ENCODE peak calls at places on chromosomes 11 and 22, in eight cellular contexts. Q, A, H, K, C, S, M and U are unnamed samples. For H4K20me1, the result is how much of the 10 kb centered on the place peaks cover.

GRCh38 chr11:79809487-79809886 is 368.7 kb upstream of the TENM4 start:
- DNase-seq in K (peak), S (no peak), C (no peak), M (no peak), Q (no peak), A (no peak), H (no peak), U (no peak)

GRCh38 chr11:120337133-120337895 is 1.1 kb downstream of the ARHGEF12 start:
- DNase-seq in S (peak), A (peak), K (peak), H (peak), C (peak), M (peak), Q (peak), U (no peak)

GRCh38 chr11:28984216-28984615 is 876.0 kb downstream of the METTL15 start:
- DNase-seq in Q (no peak), S (no peak), M (no peak), C (no peak), K (no peak), H (no peak), A (no peak), U (no peak)

GRCh38 chr22:45843030-45843429 is 133.9 kb downstream of the WNT7B start:
- DNase-seq in S (no peak), H (no peak), K (no peak), C (no peak), M (no peak), Q (no peak), A (no peak), U (no peak)

GRCh38 chr11:64321026-64321425 is 3.1 kb downstream of the PRDX5 start:
- DNase-seq in C (no peak), S (no peak), H (no peak), Q (no peak), K (no peak), A (no peak), M (no peak), U (no peak)

GRCh38 chr11:67409261-67409666 is 5.4 kb downstream of the TBC1D10C start:
- DNase-seq in C (no peak), M (no peak), Q (no peak), K (no peak), S (peak), A (no peak), H (peak), U (no peak)

GRCh38 chr11:131912127-131912526 is 541.7 kb downstream of the NTM start:
- DNase-seq in Q (no peak), C (no peak), A (no peak), M (no peak), K (no peak), S (no peak), H (no peak), U (no peak)

GRCh38 chr11:118223576-118223975 is 1.2 kb downstream of the JAML start:
- DNase-seq in Q (no peak), S (no peak), A (no peak), M (no peak), H (no peak), K (no peak), C (no peak), U (no peak)

GRCh38 chr11:63769719-63770443 is 1.3 kb upstream of the ZFTA start:
- DNase-seq in H (no peak), A (no peak), Q (peak), M (peak), C (no peak), K (peak), S (no peak), U (no peak)

GRCh38 chr22:20487715-20488114 is 7.9 kb downstream of the KLHL22 start:
- DNase-seq in C (no peak), S (no peak), A (no peak), K (no peak), M (no peak), H (no peak), Q (no peak), U (no peak)

GRCh38 chr11:64723117-64723906 is at the start of gene NRXN2:
- DNase-seq in M (peak), K (peak), S (peak), H (peak), Q (peak), A (peak), C (peak), U (peak)

GRCh38 chr22:21797444-21798221 is 62.0 kb upstream of the YPEL1 start:
- DNase-seq in H (no peak), Q (no peak), S (no peak), A (no peak), M (no peak), K (no peak), C (no peak), U (no peak)

GRCh38 chr11:119336744-119337469 is 2.6 kb downstream of the RNF26 start:
- DNase-seq in K (no peak), Q (no peak), A (no peak), C (no peak), M (no peak), H (no peak), S (no peak), U (no peak)

GRCh38 chr11:46112961-46113617 is 8.2 kb downstream of the PHF21A start:
- DNase-seq in K (peak), C (peak), S (peak), A (peak), Q (peak), M (peak), H (peak), U (peak)

GRCh38 chr11:27830206-27830605 is 130.0 kb upstream of the BDNF start:
- DNase-seq in H (no peak), Q (no peak), S (no peak), C (no peak), K (no peak), M (no peak), A (no peak), U (no peak)

GRCh38 chr11:87463486-87464102 is 425.9 kb downstream of the TMEM135 start:
- DNase-seq in M (peak), Q (peak), C (peak), H (peak), S (peak), A (peak), K (peak), U (peak)

GRCh38 chr11:75635009-75635909 is 33.6 kb downstream of the MAP6 start:
- DNase-seq in S (no peak), Q (peak), C (no peak), A (no peak), H (peak), M (peak), K (peak), U (no peak)

GRCh38 chr22:22045576-22046335 is 63.2 kb upstream of the TOP3B start:
- DNase-seq in S (peak), K (no peak), A (no peak), C (no peak), Q (no peak), M (no peak), H (no peak), U (no peak)

DNA sequence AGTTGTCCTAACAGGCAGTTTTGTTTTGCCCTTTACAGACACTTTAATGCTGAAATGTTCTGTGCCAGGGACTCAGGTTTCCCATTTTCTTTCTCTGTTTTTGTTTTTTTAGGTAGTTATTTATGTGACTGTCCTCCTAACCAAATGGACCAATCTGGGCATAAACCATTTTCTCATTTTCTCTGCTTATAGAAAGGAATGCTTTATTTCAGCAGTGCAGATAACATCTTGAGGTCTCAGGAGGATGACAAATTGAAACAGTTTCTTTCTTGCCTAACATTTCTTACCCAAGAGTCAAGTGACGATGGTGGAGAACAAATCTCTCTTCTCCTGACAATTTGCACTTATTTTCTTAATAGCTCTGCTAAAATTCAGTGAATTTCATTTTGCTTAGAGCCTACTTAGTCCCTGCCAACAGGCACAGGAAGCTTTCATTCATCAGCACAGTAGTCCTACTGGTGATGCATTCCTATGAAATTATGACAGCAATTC is 350.0 kb downstream of the TTC28 start:
- DNase-seq in M (no peak), K (no peak), S (no peak), C (no peak), A (no peak), Q (no peak), H (no peak), U (no peak)
- H4K20me1 ChIP-seq in M (under half), K (under half), S (under half), C (under half), A (under half), Q (under half), H (under half), U (under half)

GRCh38 chr22:27331526-27332281 is 469.9 kb downstream of the MN1 start:
- DNase-seq in S (no peak), H (no peak), C (peak), M (peak), K (peak), A (peak), Q (peak), U (no peak)

GRCh38 chr22:27340047-27340446 is 461.5 kb downstream of the MN1 start:
- DNase-seq in Q (no peak), S (no peak), C (no peak), A (no peak), M (no peak), K (no peak), H (no peak), U (no peak)

GRCh38 chr22:27336151-27337090 is 465.1 kb downstream of the MN1 start:
- DNase-seq in M (no peak), K (no peak), Q (no peak), A (no peak), H (no peak), S (no peak), C (peak), U (no peak)

GRCh38 chr22:27335102-27335660 is 466.4 kb downstream of the MN1 start:
- DNase-seq in S (no peak), K (no peak), H (no peak), A (no peak), Q (no peak), M (no peak), C (no peak), U (no peak)

GRCh38 chr22:27337676-27338075 is 463.9 kb downstream of the MN1 start:
- DNase-seq in H (no peak), S (no peak), M (no peak), Q (no peak), C (no peak), K (no peak), A (no peak), U (no peak)
- TF ChIP-seq EZH2phosphoT487 in H (no peak), S (no peak), M (no peak), Q (no peak), C (no peak), K (no peak), A (no peak), U (no peak)

GRCh38 chr11:44930588-44931302 is 19.9 kb downstream of the TP53I11 start:
- DNase-seq in S (no peak), Q (no peak), C (peak), A (no peak), H (no peak), K (no peak), M (no peak), U (no peak)
- H4K20me1 ChIP-seq in S (under half), Q (under half), C (under half), A (under half), H (under half), K (under half), M (half or more), U (under half)

GRCh38 chr11:93741882-93742226 is 382 bp downstream of the C11orf54 start:
- DNase-seq in C (peak), K (peak), H (peak), Q (peak), A (no peak), S (no peak), M (peak), U (no peak)
- TF ChIP-seq EZH2phosphoT487 in C (no peak), K (no peak), H (no peak), Q (no peak), A (no peak), S (no peak), M (no peak), U (no peak)

DNA sequence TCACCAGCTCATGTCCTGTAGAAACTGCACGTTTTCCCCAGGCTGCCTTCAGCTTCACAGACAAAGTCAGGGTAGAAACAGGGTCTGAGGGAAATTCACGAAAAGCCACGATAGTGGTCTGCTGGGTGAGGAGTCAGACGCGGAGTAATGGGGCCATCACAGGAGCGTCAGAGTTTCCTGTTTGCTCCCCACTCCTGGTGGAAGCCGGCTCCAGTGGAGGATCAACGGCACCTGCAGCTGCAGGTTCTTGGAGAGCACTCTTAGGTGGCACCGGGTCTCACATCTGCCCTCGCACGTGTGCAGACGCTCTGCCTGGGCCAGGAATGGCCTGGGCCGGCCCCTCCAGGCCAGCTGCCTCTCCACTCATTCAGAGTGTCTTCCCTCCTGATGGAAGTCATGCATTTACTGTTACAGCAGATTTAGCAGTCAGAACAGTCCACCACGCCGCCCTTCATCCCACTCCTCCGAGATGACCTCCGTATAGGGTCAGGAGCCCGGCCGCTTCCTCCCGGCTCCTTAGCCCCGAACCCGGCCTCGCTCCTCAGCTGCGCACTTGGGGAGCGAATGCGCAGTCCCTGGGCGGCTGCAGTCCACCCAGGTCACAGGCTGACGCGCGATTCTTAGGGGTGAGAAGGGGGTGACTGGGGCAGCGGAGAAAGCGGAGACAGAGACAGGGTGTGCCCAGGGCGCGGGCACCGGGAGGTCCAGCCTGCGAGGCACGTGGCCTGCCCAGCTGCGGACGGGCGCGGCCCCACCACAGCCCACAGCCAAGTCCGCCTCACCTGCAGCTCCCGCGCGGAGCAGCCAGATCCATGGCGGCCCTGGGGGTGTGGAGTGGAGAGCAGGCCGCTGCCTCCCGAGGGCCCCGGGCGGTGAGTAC is 286.9 kb downstream of the BRD1 start:
- DNase-seq in A (no peak), M (no peak), Q (no peak), S (no peak), H (no peak), C (no peak), K (no peak), U (no peak)
- H4K20me1 ChIP-seq in A (under half), M (under half), Q (under half), S (under half), H (under half), C (under half), K (under half), U (under half)